ENCODE peak calls at places on chromosomes 2 and 18, in eight cellular contexts. K is hypothalamus, S is left colon, T is SJSA1, R is spleen, W is AG09309, H is AG04450, X is aorta. G is an unnamed sample.
A peak's percentile ranks its signal among the peaks of the same experiment; 100 is the strongest.

GRCh38 chr2:241858206-241859016 is at the start of gene PDCD1:
- DNase-seq in R (peak; percentile 86), S (peak; percentile 47), K (no peak), W (no peak), T (no peak), H (no peak), X (peak; percentile 50), G (no peak)

GRCh38 chr2:28638102-28638501 is 113.5 kb upstream of the PPP1CB start:
- DNase-seq in H (no peak), K (no peak), W (no peak), X (peak; percentile 39), S (no peak), R (no peak), T (no peak), G (no peak)

GRCh38 chr2:218432676-218433365 is 13.9 kb downstream of the VIL1 start:
- DNase-seq in R (peak; percentile 35), S (no peak), W (no peak), T (no peak), K (no peak), X (peak; percentile 11), H (no peak), G (peak; percentile 18)

GRCh38 chr2:201994973-201995638 is 38.5 kb upstream of the FZD7 start:
- DNase-seq in W (no peak), X (no peak), S (no peak), T (no peak), K (no peak), H (no peak), R (no peak), G (no peak)

GRCh38 chr2:25664531-25665307 is 8.7 kb downstream of the DTNB start:
- DNase-seq in T (no peak), S (peak; percentile 62), X (peak; percentile 70), K (no peak), H (peak; percentile 44), W (no peak), R (no peak), G (peak; percentile 25)

GRCh38 chr2:183995632-183996031 is 602.7 kb upstream of the ZNF804A start:
- DNase-seq in W (no peak), S (no peak), H (no peak), R (no peak), X (no peak), K (no peak), T (no peak), G (no peak)

GRCh38 chr2:101900375-101900774 is 91.4 kb upstream of the IL1R2 start:
- DNase-seq in K (no peak), S (no peak), W (no peak), R (no peak), H (no peak), X (no peak), T (no peak), G (no peak)

GRCh38 chr2:178403671-178404379 is 47.1 kb downstream of the PRKRA start:
- DNase-seq in X (no peak), S (no peak), R (no peak), W (no peak), T (no peak), K (no peak), H (no peak), G (no peak)

GRCh38 chr2:168429988-168430387 is 26.1 kb upstream of the CERS6 start:
- DNase-seq in H (no peak), T (no peak), R (no peak), S (no peak), X (no peak), W (no peak), K (no peak), G (no peak)

GRCh38 chr2:6657872-6658271 is 207.8 kb downstream of the CMPK2 start:
- DNase-seq in S (no peak), H (no peak), T (no peak), K (no peak), X (no peak), R (no peak), W (no peak), G (no peak)

GRCh38 chr18:22964116-22964515 is 31.0 kb downstream of the RBBP8 start:
- DNase-seq in S (no peak), W (no peak), R (no peak), K (no peak), H (no peak), T (no peak), X (no peak), G (no peak)

GRCh38 chr2:42089340-42089925 is 41.6 kb downstream of the PKDCC start:
- DNase-seq in T (peak; percentile 72), K (no peak), S (peak; percentile 73), X (peak; percentile 76), W (no peak), R (peak; percentile 90), H (no peak), G (peak; percentile 71)

GRCh38 chr2:62998949-62999348 is 51.7 kb upstream of the OTX1 start:
- DNase-seq in X (no peak), H (no peak), W (no peak), S (no peak), R (no peak), K (no peak), T (no peak), G (no peak)

GRCh38 chr2:138356178-138356577 is 145.4 kb upstream of the SPOPL start:
- DNase-seq in X (no peak), T (no peak), K (no peak), R (no peak), S (no peak), H (no peak), W (peak; percentile 59), G (no peak)

GRCh38 chr2:99445065-99445464 is 44.8 kb downstream of the REV1 start:
- DNase-seq in K (no peak), H (no peak), S (no peak), R (no peak), T (no peak), W (no peak), X (no peak), G (no peak)